ENCODE peak calls at places on chromosomes 6 and 20, in seven cellular contexts. V is neuronal stem cell, Z is IMR-90, E is H9, L is mesendoderm, F is trophoblast cell, O is H1. H is an unnamed sample.

GRCh38 chr6:160141001-160141726 is 19.5 kb downstream of the SLC22A1 start:
- DNase-seq in Z (peak), F (no peak), E (no peak), V (no peak), O (no peak), L (no peak), H (no peak)

GRCh38 chr6:72350256-72350875 is 271.5 kb upstream of the KCNQ5 start:
- DNase-seq in E (no peak), Z (no peak), O (no peak), F (no peak), L (no peak), V (no peak), H (no peak)

GRCh38 chr6:2817778-2818443 is 23.8 kb downstream of the SERPINB1 start:
- DNase-seq in E (no peak), Z (peak), F (no peak), L (no peak), V (no peak), O (no peak), H (no peak)

GRCh38 chr6:6886160-6886885 is 221.4 kb upstream of the RREB1 start:
- DNase-seq in E (no peak), L (no peak), F (no peak), V (no peak), O (no peak), Z (no peak), H (no peak)

GRCh38 chr6:142796571-142796970 is 148.4 kb downstream of the HIVEP2 start:
- DNase-seq in V (no peak), L (no peak), F (no peak), O (no peak), Z (peak), E (no peak), H (peak)

GRCh38 chr6:143806282-143807102 is 36.6 kb upstream of the LTV1 start:
- DNase-seq in O (no peak), F (peak), Z (peak), V (no peak), L (no peak), E (no peak), H (peak)

GRCh38 chr6:143215363-143215762 is 154.7 kb downstream of the AIG1 start:
- DNase-seq in O (no peak), F (no peak), E (no peak), V (no peak), Z (no peak), L (no peak), H (no peak)

GRCh38 chr6:39980839-39981580 is 46.7 kb upstream of the MOCS1 start:
- DNase-seq in L (peak), E (peak), F (peak), V (peak), Z (peak), O (peak), H (peak)

GRCh38 chr6:165245287-165245686 is 64.1 kb downstream of the C6orf118 start:
- DNase-seq in Z (peak), E (no peak), O (no peak), L (peak), F (no peak), V (no peak), H (peak)

GRCh38 chr20:36919715-36920333 is 31.7 kb downstream of the SAMHD1 start:
- DNase-seq in L (peak), E (no peak), Z (peak), V (peak), O (no peak), F (peak), H (peak)

GRCh38 chr6:158907931-158908330 is 88.8 kb upstream of the EZR start:
- DNase-seq in F (no peak), Z (no peak), E (no peak), V (no peak), O (no peak), L (no peak), H (no peak)

GRCh38 chr6:158905277-158905676 is 86.1 kb upstream of the EZR start:
- DNase-seq in L (no peak), Z (peak), E (no peak), V (no peak), F (no peak), O (no peak), H (no peak)

GRCh38 chr6:158908596-158908995 is 89.4 kb upstream of the EZR start:
- DNase-seq in Z (no peak), F (no peak), L (no peak), V (no peak), E (no peak), O (no peak), H (no peak)

GRCh38 chr6:158909938-158910337 is 90.1 kb downstream of the RSPH3 start:
- DNase-seq in L (peak), E (no peak), O (no peak), F (peak), Z (no peak), V (no peak), H (no peak)

GRCh38 chr6:158906926-158907325 is 87.8 kb upstream of the EZR start:
- DNase-seq in L (no peak), V (no peak), O (no peak), F (no peak), Z (peak), E (no peak), H (no peak)
- H3K4ac ChIP-seq in L (no peak), V (no peak), O (no peak), F (no peak), Z (no peak), E (no peak), H (no peak)

GRCh38 chr6:42260424-42260888 is 42.8 kb upstream of the MRPS10 start:
- DNase-seq in V (no peak), F (no peak), L (peak), E (peak), Z (no peak), O (peak), H (peak)
- H3K4me2 ChIP-seq in V (no peak), F (no peak), L (peak), E (no peak), Z (no peak), O (peak), H (no peak)

DNA sequence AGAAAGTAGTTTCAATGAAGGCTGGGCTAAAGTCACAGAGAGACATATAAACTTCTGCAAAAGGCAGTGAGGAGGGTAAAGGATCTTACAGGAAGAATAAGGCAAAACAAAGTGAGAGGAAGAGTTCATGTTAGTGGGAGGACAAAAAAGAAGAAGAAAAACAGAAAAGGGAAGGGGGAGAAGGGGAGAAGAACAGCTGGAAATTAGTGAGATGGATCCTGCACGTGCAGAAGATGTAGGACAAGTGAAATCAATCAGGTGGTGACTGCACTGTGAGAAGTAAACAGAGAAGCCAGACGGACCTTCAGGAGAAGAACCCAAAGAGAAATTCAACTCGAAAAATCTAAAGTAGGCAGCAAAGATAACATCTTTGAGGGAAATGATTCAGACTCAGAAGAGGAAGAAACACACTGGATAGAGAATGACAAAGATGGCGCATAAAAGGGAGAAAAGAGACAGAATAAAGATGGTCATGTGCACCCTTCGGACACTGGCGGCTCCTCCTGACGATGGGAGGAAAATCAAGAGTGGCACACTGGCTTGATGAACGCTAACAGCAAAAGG is 105.9 kb downstream of the MYB start:
- DNase-seq in V (no peak), L (no peak), Z (no peak), O (no peak), E (no peak), F (no peak), H (no peak)
- H3K4ac ChIP-seq in V (no peak), L (no peak), Z (no peak), O (no peak), E (no peak), F (no peak), H (no peak)

DNA sequence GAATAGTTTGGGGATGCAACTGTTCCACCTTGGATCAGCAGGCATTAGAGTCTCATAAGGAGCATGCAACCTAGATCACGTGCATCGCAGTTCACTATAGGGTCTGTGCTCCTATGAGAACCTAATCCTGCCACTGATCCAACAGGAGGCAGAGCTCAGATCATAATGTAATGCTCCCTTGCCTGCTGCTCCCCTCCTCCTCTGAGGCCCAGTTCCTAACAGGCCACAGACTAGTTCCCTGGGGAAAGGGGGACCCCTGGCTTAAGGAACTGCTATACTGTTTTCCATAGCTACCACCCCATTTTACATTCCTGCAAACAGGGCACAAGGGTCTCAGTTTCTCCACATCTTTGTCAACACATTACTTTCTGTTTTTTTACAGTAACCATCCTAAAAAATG is 239.8 kb upstream of the RNF217 start:
- DNase-seq in Z (no peak), O (no peak), V (no peak), L (no peak), E (no peak), F (no peak), H (no peak)
- H3K4me2 ChIP-seq in Z (no peak), O (no peak), V (no peak), L (no peak), E (no peak), F (no peak), H (no peak)

DNA sequence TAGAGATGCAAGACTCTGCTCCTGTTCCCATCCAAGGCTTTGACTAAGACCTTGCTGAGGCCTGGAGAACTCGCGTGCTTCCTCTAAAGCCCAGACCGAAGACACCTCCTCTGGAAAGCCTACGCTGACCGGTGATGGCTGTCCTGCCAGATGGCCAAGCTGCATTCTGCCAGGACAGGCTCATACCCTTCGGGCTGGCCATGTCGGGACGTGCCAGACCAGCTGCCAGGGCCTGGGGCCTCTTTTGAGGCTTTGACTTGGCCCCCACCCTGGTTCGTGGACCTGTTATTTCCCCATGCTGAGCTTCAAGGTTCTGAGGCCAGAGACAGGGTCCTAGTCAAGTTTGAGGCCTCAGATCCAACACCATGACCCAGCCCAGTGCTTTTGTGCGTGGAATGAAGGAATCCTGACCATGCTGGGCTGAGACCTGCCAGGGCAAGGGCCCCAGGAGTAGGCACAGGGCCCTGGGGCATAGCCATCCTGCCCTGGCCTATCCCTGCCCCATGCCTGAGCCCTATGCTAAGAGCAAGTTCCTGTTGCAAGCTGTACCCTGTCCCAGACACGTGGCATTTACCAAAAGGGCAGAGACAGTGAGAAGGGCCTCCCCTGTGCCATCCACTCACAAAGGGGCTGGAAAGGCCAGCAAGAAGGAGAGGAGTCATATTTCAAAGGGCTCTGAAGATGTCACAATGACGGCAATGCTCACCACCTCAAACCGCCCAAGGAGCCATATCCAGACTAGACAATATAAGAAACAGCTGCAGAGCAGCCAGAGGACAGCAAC is 42.8 kb downstream of the MRPL14 start:
- DNase-seq in L (no peak), Z (peak), E (no peak), O (no peak), F (no peak), V (no peak), H (peak)
- H3K4ac ChIP-seq in L (no peak), Z (peak), E (no peak), O (no peak), F (no peak), V (no peak), H (no peak)

DNA sequence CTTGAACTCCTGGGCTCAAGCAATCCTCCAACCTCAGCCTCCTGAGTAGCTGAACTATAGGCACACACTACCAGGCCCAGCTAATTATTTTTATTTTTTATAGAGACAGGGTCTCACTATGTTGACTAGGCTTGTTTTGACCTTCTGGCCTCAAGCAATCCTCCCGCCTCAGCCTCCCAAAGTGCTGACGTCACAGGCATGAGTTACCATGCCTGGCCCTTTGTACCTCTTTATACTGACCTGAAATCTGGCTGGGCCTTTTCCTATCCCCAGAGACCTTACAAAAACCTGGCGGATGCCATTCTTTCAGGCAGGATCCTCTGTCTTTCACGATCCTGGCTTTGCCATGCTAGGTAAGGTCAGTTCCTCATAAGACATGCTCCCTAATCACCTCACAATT is 11.5 kb downstream of the WFDC3 start:
- DNase-seq in F (no peak), O (no peak), V (no peak), E (no peak), Z (no peak), L (no peak), H (no peak)
- H3K4me2 ChIP-seq in F (no peak), O (no peak), V (no peak), E (no peak), Z (peak), L (no peak), H (no peak)

GRCh38 chr6:113421997-113422396 is 435.1 kb upstream of the MARCKS start:
- DNase-seq in O (no peak), L (no peak), E (no peak), Z (no peak), F (no peak), V (no peak), H (no peak)
- H3K4ac ChIP-seq in O (no peak), L (no peak), E (no peak), Z (no peak), F (no peak), V (no peak), H (no peak)

GRCh38 chr20:41142241-41142640 is 4.9 kb downstream of the PLCG1 start:
- DNase-seq in F (no peak), E (no peak), V (no peak), Z (no peak), O (no peak), L (no peak), H (no peak)
- H3K4me2 ChIP-seq in F (no peak), E (no peak), V (no peak), Z (no peak), O (no peak), L (no peak), H (no peak)

DNA sequence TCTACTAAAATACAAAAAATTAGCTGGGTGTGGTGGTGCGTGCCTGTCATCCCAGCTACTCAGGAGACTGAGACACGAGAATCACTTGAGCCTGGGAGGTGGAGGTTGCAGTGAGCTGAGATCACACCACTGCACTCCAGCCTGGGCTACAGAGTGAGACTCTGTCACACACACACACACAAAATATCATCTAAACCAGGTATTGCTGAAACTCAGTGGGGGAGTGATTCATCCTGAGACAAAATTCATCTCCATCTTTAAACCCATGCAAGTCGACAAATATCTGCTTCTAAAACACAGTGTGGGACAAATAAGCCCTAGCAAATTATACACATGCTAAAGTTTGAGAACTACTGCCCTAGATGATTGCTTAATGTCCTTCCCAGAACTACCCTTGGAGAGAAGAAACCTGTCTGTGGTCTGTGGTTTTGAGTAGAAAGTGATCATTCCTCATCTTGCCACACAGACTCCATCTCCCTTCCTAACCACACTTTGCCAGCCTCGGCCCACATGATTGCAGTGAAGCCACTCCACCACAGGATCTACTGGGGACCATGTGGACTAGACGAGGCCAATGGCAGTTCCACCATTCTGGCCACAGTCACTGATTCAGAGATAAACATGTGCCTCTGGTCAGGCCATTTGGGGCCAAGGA is 130.3 kb downstream of the OPRM1 start:
- DNase-seq in E (no peak), L (no peak), O (no peak), F (no peak), V (no peak), Z (no peak), H (peak)
- H3K4ac ChIP-seq in E (no peak), L (no peak), O (no peak), F (no peak), V (no peak), Z (no peak), H (no peak)